ENCODE peak calls at places on chromosome 21, in nine cellular contexts. One of them, this sample, is unnamed. For H3K9me3, the result is how much of the 10 kb centered on the place peaks cover.

GRCh38 chr21:46033410-46034404 is 52.1 kb downstream of the COL6A1 start:
- DNase-seq in left ventricle myocardium inferior: no peak
- DNase-seq in heart left ventricle: no peak
- DNase-seq in effector memory CD4-positive, alpha-beta T cell: no peak
- DNase-seq in tibial nerve: no peak
- DNase-seq in tibial artery: no peak
- DNase-seq in cardiac muscle cell: no peak
- DNase-seq in lower lobe of right lung: no peak
- DNase-seq in IMR-90: peak
- DNase-seq in this sample: no peak

GRCh38 chr21:15015622-15016471 is 49.0 kb downstream of the NRIP1 start:
- DNase-seq in left ventricle myocardium inferior: no peak
- DNase-seq in heart left ventricle: no peak
- DNase-seq in effector memory CD4-positive, alpha-beta T cell: no peak
- DNase-seq in tibial nerve: no peak
- DNase-seq in tibial artery: no peak
- DNase-seq in cardiac muscle cell: no peak
- DNase-seq in lower lobe of right lung: no peak
- DNase-seq in IMR-90: peak
- DNase-seq in this sample: no peak

GRCh38 chr21:14078746-14079375 is 131.9 kb downstream of the LIPI start:
- DNase-seq in left ventricle myocardium inferior: no peak
- DNase-seq in heart left ventricle: no peak
- DNase-seq in effector memory CD4-positive, alpha-beta T cell: no peak
- DNase-seq in tibial nerve: no peak
- DNase-seq in tibial artery: no peak
- DNase-seq in cardiac muscle cell: no peak
- DNase-seq in lower lobe of right lung: no peak
- DNase-seq in IMR-90: no peak
- DNase-seq in this sample: no peak

GRCh38 chr21:25845729-25846256 is 111.0 kb downstream of the GABPA start:
- DNase-seq in left ventricle myocardium inferior: no peak
- DNase-seq in heart left ventricle: no peak
- DNase-seq in effector memory CD4-positive, alpha-beta T cell: no peak
- DNase-seq in tibial nerve: no peak
- DNase-seq in tibial artery: no peak
- DNase-seq in cardiac muscle cell: no peak
- DNase-seq in lower lobe of right lung: no peak
- DNase-seq in IMR-90: peak
- DNase-seq in this sample: no peak

GRCh38 chr21:46154155-46154954 is 1.0 kb downstream of the FTCD start:
- DNase-seq in left ventricle myocardium inferior: no peak
- DNase-seq in heart left ventricle: no peak
- DNase-seq in effector memory CD4-positive, alpha-beta T cell: no peak
- DNase-seq in tibial nerve: no peak
- DNase-seq in tibial artery: peak
- DNase-seq in cardiac muscle cell: no peak
- DNase-seq in lower lobe of right lung: peak
- DNase-seq in IMR-90: no peak
- DNase-seq in this sample: peak

GRCh38 chr21:46399129-46399528 is 59.6 kb upstream of the DIP2A start:
- DNase-seq in left ventricle myocardium inferior: no peak
- DNase-seq in heart left ventricle: no peak
- DNase-seq in effector memory CD4-positive, alpha-beta T cell: no peak
- DNase-seq in tibial nerve: no peak
- DNase-seq in tibial artery: no peak
- DNase-seq in cardiac muscle cell: no peak
- DNase-seq in lower lobe of right lung: no peak
- DNase-seq in IMR-90: no peak
- DNase-seq in this sample: no peak

GRCh38 chr21:33821580-33822322 is 93.9 kb downstream of the ATP5PO start:
- DNase-seq in left ventricle myocardium inferior: no peak
- DNase-seq in heart left ventricle: no peak
- DNase-seq in effector memory CD4-positive, alpha-beta T cell: no peak
- DNase-seq in tibial nerve: no peak
- DNase-seq in tibial artery: no peak
- DNase-seq in cardiac muscle cell: no peak
- DNase-seq in lower lobe of right lung: no peak
- DNase-seq in IMR-90: no peak
- DNase-seq in this sample: no peak

GRCh38 chr21:44773291-44773932 is 28.2 kb downstream of the UBE2G2 start:
- DNase-seq in left ventricle myocardium inferior: no peak
- DNase-seq in heart left ventricle: no peak
- DNase-seq in effector memory CD4-positive, alpha-beta T cell: no peak
- DNase-seq in tibial nerve: no peak
- DNase-seq in tibial artery: no peak
- DNase-seq in cardiac muscle cell: no peak
- DNase-seq in lower lobe of right lung: no peak
- DNase-seq in IMR-90: no peak
- DNase-seq in this sample: no peak

GRCh38 chr21:44423312-44423821 is 31.9 kb upstream of the LRRC3 start:
- DNase-seq in left ventricle myocardium inferior: peak
- DNase-seq in heart left ventricle: no peak
- DNase-seq in effector memory CD4-positive, alpha-beta T cell: no peak
- DNase-seq in tibial nerve: no peak
- DNase-seq in tibial artery: peak
- DNase-seq in cardiac muscle cell: no peak
- DNase-seq in lower lobe of right lung: no peak
- DNase-seq in IMR-90: no peak
- DNase-seq in this sample: peak

GRCh38 chr21:43726686-43727570 is 8.0 kb downstream of the PDXK start:
- DNase-seq in left ventricle myocardium inferior: peak
- DNase-seq in heart left ventricle: peak
- DNase-seq in effector memory CD4-positive, alpha-beta T cell: no peak
- DNase-seq in tibial nerve: no peak
- DNase-seq in tibial artery: no peak
- DNase-seq in cardiac muscle cell: no peak
- DNase-seq in lower lobe of right lung: peak
- DNase-seq in IMR-90: no peak
- DNase-seq in this sample: no peak

GRCh38 chr21:35488941-35489340 is 439.8 kb upstream of the RUNX1 start:
- DNase-seq in left ventricle myocardium inferior: no peak
- DNase-seq in heart left ventricle: no peak
- DNase-seq in effector memory CD4-positive, alpha-beta T cell: no peak
- DNase-seq in tibial nerve: no peak
- DNase-seq in tibial artery: no peak
- DNase-seq in cardiac muscle cell: no peak
- DNase-seq in lower lobe of right lung: no peak
- DNase-seq in IMR-90: no peak
- DNase-seq in this sample: no peak

GRCh38 chr21:46153259-46154154 is 1.9 kb downstream of the FTCD start:
- DNase-seq in left ventricle myocardium inferior: peak
- DNase-seq in heart left ventricle: no peak
- DNase-seq in effector memory CD4-positive, alpha-beta T cell: no peak
- DNase-seq in tibial nerve: no peak
- DNase-seq in tibial artery: peak
- DNase-seq in cardiac muscle cell: peak
- DNase-seq in lower lobe of right lung: peak
- DNase-seq in IMR-90: no peak
- DNase-seq in this sample: no peak

GRCh38 chr21:44765231-44766013 is 36.2 kb downstream of the UBE2G2 start:
- DNase-seq in left ventricle myocardium inferior: no peak
- DNase-seq in heart left ventricle: no peak
- DNase-seq in effector memory CD4-positive, alpha-beta T cell: peak
- DNase-seq in tibial nerve: no peak
- DNase-seq in tibial artery: no peak
- DNase-seq in cardiac muscle cell: no peak
- DNase-seq in lower lobe of right lung: no peak
- DNase-seq in IMR-90: no peak
- DNase-seq in this sample: no peak

GRCh38 chr21:26116456-26117011 is 54.0 kb downstream of the APP start:
- DNase-seq in left ventricle myocardium inferior: no peak
- DNase-seq in heart left ventricle: no peak
- DNase-seq in effector memory CD4-positive, alpha-beta T cell: no peak
- DNase-seq in tibial nerve: no peak
- DNase-seq in tibial artery: no peak
- DNase-seq in cardiac muscle cell: no peak
- DNase-seq in lower lobe of right lung: no peak
- DNase-seq in IMR-90: peak
- DNase-seq in this sample: no peak

GRCh38 chr21:44378646-44379581 is 25.5 kb downstream of the TRPM2 start:
- DNase-seq in left ventricle myocardium inferior: no peak
- DNase-seq in heart left ventricle: no peak
- DNase-seq in effector memory CD4-positive, alpha-beta T cell: no peak
- DNase-seq in tibial nerve: no peak
- DNase-seq in tibial artery: no peak
- DNase-seq in cardiac muscle cell: no peak
- DNase-seq in lower lobe of right lung: no peak
- DNase-seq in IMR-90: no peak
- DNase-seq in this sample: no peak

GRCh38 chr21:37551406-37552355 is 185.1 kb downstream of the DYRK1A start:
- DNase-seq in left ventricle myocardium inferior: no peak
- DNase-seq in heart left ventricle: no peak
- DNase-seq in effector memory CD4-positive, alpha-beta T cell: no peak
- DNase-seq in tibial nerve: no peak
- DNase-seq in tibial artery: no peak
- DNase-seq in cardiac muscle cell: no peak
- DNase-seq in lower lobe of right lung: peak
- DNase-seq in IMR-90: no peak
- DNase-seq in this sample: peak

GRCh38 chr21:31482460-31482859 is 138.4 kb upstream of the TIAM1 start:
- DNase-seq in left ventricle myocardium inferior: no peak
- DNase-seq in heart left ventricle: no peak
- DNase-seq in effector memory CD4-positive, alpha-beta T cell: no peak
- DNase-seq in tibial nerve: no peak
- DNase-seq in tibial artery: no peak
- DNase-seq in cardiac muscle cell: no peak
- DNase-seq in lower lobe of right lung: no peak
- DNase-seq in IMR-90: no peak
- DNase-seq in this sample: no peak

DNA sequence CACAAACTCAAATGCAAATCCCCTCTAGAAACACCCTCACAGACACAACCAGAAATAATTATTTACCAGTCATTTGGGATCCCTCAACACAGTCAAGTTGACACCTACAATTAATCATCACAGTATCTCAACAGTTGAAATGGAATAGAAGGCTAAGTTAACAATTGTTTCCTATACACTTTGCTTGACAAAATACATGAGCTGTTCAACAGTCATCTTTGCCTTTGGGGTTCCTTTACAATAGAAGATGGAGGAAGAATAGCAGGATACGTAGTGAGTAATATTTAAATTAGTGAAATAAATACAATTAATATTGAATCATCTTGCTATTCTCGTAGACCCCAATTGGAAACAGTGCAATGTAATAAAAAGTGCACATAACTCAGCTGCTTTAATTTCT is 487.3 kb upstream of the ADAMTS5 start:
- DNase-seq in left ventricle myocardium inferior: no peak
- DNase-seq in heart left ventricle: no peak
- DNase-seq in effector memory CD4-positive, alpha-beta T cell: no peak
- DNase-seq in tibial nerve: no peak
- DNase-seq in tibial artery: no peak
- DNase-seq in cardiac muscle cell: no peak
- DNase-seq in lower lobe of right lung: no peak
- DNase-seq in IMR-90: no peak
- DNase-seq in this sample: no peak
- H3K9me3 ChIP-seq in left ventricle myocardium inferior: under half
- H3K9me3 ChIP-seq in heart left ventricle: under half
- H3K9me3 ChIP-seq in effector memory CD4-positive, alpha-beta T cell: under half
- H3K9me3 ChIP-seq in tibial nerve: under half
- H3K9me3 ChIP-seq in tibial artery: under half
- H3K9me3 ChIP-seq in cardiac muscle cell: under half
- H3K9me3 ChIP-seq in lower lobe of right lung: under half
- H3K9me3 ChIP-seq in IMR-90: under half
- H3K9me3 ChIP-seq in this sample: under half

GRCh38 chr21:40672602-40673001 is 174.4 kb downstream of the DSCAM start:
- DNase-seq in left ventricle myocardium inferior: no peak
- DNase-seq in heart left ventricle: no peak
- DNase-seq in effector memory CD4-positive, alpha-beta T cell: no peak
- DNase-seq in tibial nerve: no peak
- DNase-seq in tibial artery: no peak
- DNase-seq in cardiac muscle cell: no peak
- DNase-seq in lower lobe of right lung: no peak
- DNase-seq in IMR-90: no peak
- DNase-seq in this sample: no peak
- H3K9me3 ChIP-seq in left ventricle myocardium inferior: under half
- H3K9me3 ChIP-seq in heart left ventricle: under half
- H3K9me3 ChIP-seq in effector memory CD4-positive, alpha-beta T cell: under half
- H3K9me3 ChIP-seq in tibial nerve: under half
- H3K9me3 ChIP-seq in tibial artery: under half
- H3K9me3 ChIP-seq in cardiac muscle cell: under half
- H3K9me3 ChIP-seq in lower lobe of right lung: under half
- H3K9me3 ChIP-seq in IMR-90: under half
- H3K9me3 ChIP-seq in this sample: under half

GRCh38 chr21:19986396-19986795 is 1011.8 kb upstream of the NCAM2 start:
- DNase-seq in left ventricle myocardium inferior: no peak
- DNase-seq in heart left ventricle: no peak
- DNase-seq in effector memory CD4-positive, alpha-beta T cell: no peak
- DNase-seq in tibial nerve: no peak
- DNase-seq in tibial artery: no peak
- DNase-seq in cardiac muscle cell: no peak
- DNase-seq in lower lobe of right lung: no peak
- DNase-seq in IMR-90: no peak
- DNase-seq in this sample: no peak
- H3K9me3 ChIP-seq in left ventricle myocardium inferior: under half
- H3K9me3 ChIP-seq in heart left ventricle: under half
- H3K9me3 ChIP-seq in effector memory CD4-positive, alpha-beta T cell: under half
- H3K9me3 ChIP-seq in tibial nerve: under half
- H3K9me3 ChIP-seq in tibial artery: under half
- H3K9me3 ChIP-seq in cardiac muscle cell: under half
- H3K9me3 ChIP-seq in lower lobe of right lung: under half
- H3K9me3 ChIP-seq in IMR-90: under half
- H3K9me3 ChIP-seq in this sample: under half

GRCh38 chr21:24738063-24738462 is 869.2 kb downstream of the MRPL39 start:
- DNase-seq in left ventricle myocardium inferior: no peak
- DNase-seq in heart left ventricle: no peak
- DNase-seq in effector memory CD4-positive, alpha-beta T cell: no peak
- DNase-seq in tibial nerve: no peak
- DNase-seq in tibial artery: no peak
- DNase-seq in cardiac muscle cell: no peak
- DNase-seq in lower lobe of right lung: no peak
- DNase-seq in IMR-90: no peak
- DNase-seq in this sample: no peak
- H3K9me3 ChIP-seq in left ventricle myocardium inferior: under half
- H3K9me3 ChIP-seq in heart left ventricle: under half
- H3K9me3 ChIP-seq in effector memory CD4-positive, alpha-beta T cell: under half
- H3K9me3 ChIP-seq in tibial nerve: under half
- H3K9me3 ChIP-seq in tibial artery: under half
- H3K9me3 ChIP-seq in cardiac muscle cell: under half
- H3K9me3 ChIP-seq in lower lobe of right lung: under half
- H3K9me3 ChIP-seq in IMR-90: under half
- H3K9me3 ChIP-seq in this sample: under half

GRCh38 chr21:42059141-42059540 is 12.0 kb upstream of the UMODL1 start:
- DNase-seq in left ventricle myocardium inferior: no peak
- DNase-seq in heart left ventricle: no peak
- DNase-seq in effector memory CD4-positive, alpha-beta T cell: no peak
- DNase-seq in tibial nerve: no peak
- DNase-seq in tibial artery: no peak
- DNase-seq in cardiac muscle cell: no peak
- DNase-seq in lower lobe of right lung: no peak
- DNase-seq in IMR-90: no peak
- DNase-seq in this sample: no peak
- H3K9me3 ChIP-seq in left ventricle myocardium inferior: under half
- H3K9me3 ChIP-seq in heart left ventricle: under half
- H3K9me3 ChIP-seq in effector memory CD4-positive, alpha-beta T cell: under half
- H3K9me3 ChIP-seq in tibial nerve: under half
- H3K9me3 ChIP-seq in tibial artery: under half
- H3K9me3 ChIP-seq in cardiac muscle cell: under half
- H3K9me3 ChIP-seq in lower lobe of right lung: under half
- H3K9me3 ChIP-seq in IMR-90: under half
- H3K9me3 ChIP-seq in this sample: under half

This sample was measured in gastrocnemius medialis.